ENCODE peak calls at places on chromosomes 13 and 19, in five cellular contexts. One of them, this sample, is unnamed.

GRCh38 chr13:71067164-71067815 is 799.7 kb downstream of the DACH1 start:
- DNase-seq in tibial artery: no peak
- DNase-seq in brain microvascular endothelial cell: no peak
- DNase-seq in dorsolateral prefrontal cortex: no peak
- DNase-seq in neuronal stem cell: no peak
- DNase-seq in this sample: no peak

GRCh38 chr13:106736941-106737340 is 169.0 kb upstream of the ARGLU1 start:
- DNase-seq in tibial artery: no peak
- DNase-seq in brain microvascular endothelial cell: no peak
- DNase-seq in dorsolateral prefrontal cortex: no peak
- DNase-seq in neuronal stem cell: no peak
- DNase-seq in this sample: no peak

GRCh38 chr13:95388420-95389079 is 87.3 kb upstream of the ABCC4 start:
- DNase-seq in tibial artery: no peak
- DNase-seq in brain microvascular endothelial cell: no peak
- DNase-seq in dorsolateral prefrontal cortex: no peak
- DNase-seq in neuronal stem cell: no peak
- DNase-seq in this sample: no peak

GRCh38 chr13:99614465-99614885 is 113.2 kb downstream of the TM9SF2 start:
- DNase-seq in tibial artery: no peak
- DNase-seq in brain microvascular endothelial cell: no peak
- DNase-seq in dorsolateral prefrontal cortex: no peak
- DNase-seq in neuronal stem cell: no peak
- DNase-seq in this sample: peak

GRCh38 chr13:98399756-98400155 is 177.2 kb downstream of the STK24 start:
- DNase-seq in tibial artery: no peak
- DNase-seq in brain microvascular endothelial cell: no peak
- DNase-seq in dorsolateral prefrontal cortex: no peak
- DNase-seq in neuronal stem cell: no peak
- DNase-seq in this sample: no peak

GRCh38 chr13:77544365-77544764 is 8.9 kb downstream of the SCEL start:
- DNase-seq in tibial artery: peak
- DNase-seq in brain microvascular endothelial cell: peak
- DNase-seq in dorsolateral prefrontal cortex: peak
- DNase-seq in neuronal stem cell: no peak
- DNase-seq in this sample: no peak

GRCh38 chr13:46121033-46121432 is 16.2 kb upstream of the CPB2 start:
- DNase-seq in tibial artery: no peak
- DNase-seq in brain microvascular endothelial cell: no peak
- DNase-seq in dorsolateral prefrontal cortex: no peak
- DNase-seq in neuronal stem cell: no peak
- DNase-seq in this sample: no peak

GRCh38 chr19:15260939-15261338 is 28.7 kb upstream of the EPHX3 start:
- DNase-seq in tibial artery: no peak
- DNase-seq in brain microvascular endothelial cell: no peak
- DNase-seq in dorsolateral prefrontal cortex: no peak
- DNase-seq in neuronal stem cell: no peak
- DNase-seq in this sample: peak

GRCh38 chr13:23709521-23709920 is 139.3 kb downstream of the TNFRSF19 start:
- DNase-seq in tibial artery: no peak
- DNase-seq in brain microvascular endothelial cell: no peak
- DNase-seq in dorsolateral prefrontal cortex: no peak
- DNase-seq in neuronal stem cell: no peak
- DNase-seq in this sample: no peak

GRCh38 chr19:10979950-10980349 is 19.1 kb downstream of the SMARCA4 start:
- DNase-seq in tibial artery: no peak
- DNase-seq in brain microvascular endothelial cell: no peak
- DNase-seq in dorsolateral prefrontal cortex: peak
- DNase-seq in neuronal stem cell: no peak
- DNase-seq in this sample: no peak

GRCh38 chr13:90702050-90702449 is 645.4 kb upstream of the MIR17HG start:
- DNase-seq in tibial artery: no peak
- DNase-seq in brain microvascular endothelial cell: no peak
- DNase-seq in dorsolateral prefrontal cortex: no peak
- DNase-seq in neuronal stem cell: no peak
- DNase-seq in this sample: no peak

GRCh38 chr19:8441725-8442544 is 2.8 kb upstream of the HNRNPM start:
- DNase-seq in tibial artery: peak
- DNase-seq in brain microvascular endothelial cell: no peak
- DNase-seq in dorsolateral prefrontal cortex: no peak
- DNase-seq in neuronal stem cell: no peak
- DNase-seq in this sample: no peak

GRCh38 chr13:58773280-58773859 is 1141.8 kb downstream of the PCDH17 start:
- DNase-seq in tibial artery: no peak
- DNase-seq in brain microvascular endothelial cell: no peak
- DNase-seq in dorsolateral prefrontal cortex: no peak
- DNase-seq in neuronal stem cell: no peak
- DNase-seq in this sample: no peak

DNA sequence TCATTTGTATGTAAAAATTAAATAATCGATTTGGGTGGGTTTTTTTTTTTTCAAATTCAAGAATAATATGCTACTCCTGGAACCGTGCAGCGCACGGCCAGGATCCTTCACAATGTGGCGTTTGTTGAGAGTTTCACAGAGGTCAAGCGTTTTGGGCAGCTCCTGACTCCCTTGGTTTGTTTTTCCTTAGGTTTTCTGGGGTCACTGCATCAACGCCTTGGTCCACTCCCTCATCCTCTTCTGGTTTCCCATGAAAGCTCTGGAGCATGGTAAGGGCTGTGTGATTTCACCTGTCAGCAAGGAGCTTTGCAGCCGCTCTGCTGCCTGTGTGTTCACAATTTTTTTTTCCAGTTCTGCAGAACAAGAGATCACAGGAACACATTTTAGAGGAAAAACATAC is 212.5 kb downstream of the SHISA2 start:
- DNase-seq in tibial artery: no peak
- DNase-seq in brain microvascular endothelial cell: no peak
- DNase-seq in dorsolateral prefrontal cortex: no peak
- DNase-seq in neuronal stem cell: no peak
- DNase-seq in this sample: no peak
- H3K27ac ChIP-seq in tibial artery: no peak
- H3K27ac ChIP-seq in brain microvascular endothelial cell: no peak
- H3K27ac ChIP-seq in dorsolateral prefrontal cortex: no peak
- H3K27ac ChIP-seq in neuronal stem cell: no peak
- H3K27ac ChIP-seq in this sample: peak

GRCh38 chr19:54918499-54918898 is 12.6 kb downstream of the NCR1 start:
- DNase-seq in tibial artery: no peak
- DNase-seq in brain microvascular endothelial cell: no peak
- DNase-seq in dorsolateral prefrontal cortex: no peak
- DNase-seq in neuronal stem cell: no peak
- DNase-seq in this sample: no peak
- H3K4me3 ChIP-seq in tibial artery: no peak
- H3K4me3 ChIP-seq in brain microvascular endothelial cell: no peak
- H3K4me3 ChIP-seq in dorsolateral prefrontal cortex: no peak
- H3K4me3 ChIP-seq in neuronal stem cell: no peak
- H3K4me3 ChIP-seq in this sample: no peak

GRCh38 chr19:33462112-33462726 is 59.4 kb downstream of the PEPD start:
- DNase-seq in tibial artery: peak
- DNase-seq in brain microvascular endothelial cell: no peak
- DNase-seq in dorsolateral prefrontal cortex: no peak
- DNase-seq in neuronal stem cell: no peak
- DNase-seq in this sample: no peak
- H3K27ac ChIP-seq in tibial artery: no peak
- H3K27ac ChIP-seq in brain microvascular endothelial cell: no peak
- H3K27ac ChIP-seq in dorsolateral prefrontal cortex: no peak
- H3K27ac ChIP-seq in neuronal stem cell: no peak
- H3K27ac ChIP-seq in this sample: no peak

GRCh38 chr19:47275866-47276461 is 1.3 kb downstream of the INAFM1 start:
- DNase-seq in tibial artery: peak
- DNase-seq in brain microvascular endothelial cell: peak
- DNase-seq in dorsolateral prefrontal cortex: peak
- DNase-seq in neuronal stem cell: no peak
- DNase-seq in this sample: peak
- H3K4me3 ChIP-seq in tibial artery: peak
- H3K4me3 ChIP-seq in brain microvascular endothelial cell: peak
- H3K4me3 ChIP-seq in dorsolateral prefrontal cortex: peak
- H3K4me3 ChIP-seq in neuronal stem cell: no peak
- H3K4me3 ChIP-seq in this sample: no peak

GRCh38 chr13:30865131-30866009 is 40.7 kb upstream of the MEDAG start:
- DNase-seq in tibial artery: peak
- DNase-seq in brain microvascular endothelial cell: peak
- DNase-seq in dorsolateral prefrontal cortex: peak
- DNase-seq in neuronal stem cell: peak
- DNase-seq in this sample: peak
- H3K27ac ChIP-seq in tibial artery: peak
- H3K27ac ChIP-seq in brain microvascular endothelial cell: peak
- H3K27ac ChIP-seq in dorsolateral prefrontal cortex: no peak
- H3K27ac ChIP-seq in neuronal stem cell: peak
- H3K27ac ChIP-seq in this sample: peak

GRCh38 chr19:49560358-49560900 is 19.9 kb downstream of the NOSIP start:
- DNase-seq in tibial artery: peak
- DNase-seq in brain microvascular endothelial cell: no peak
- DNase-seq in dorsolateral prefrontal cortex: no peak
- DNase-seq in neuronal stem cell: no peak
- DNase-seq in this sample: no peak

GRCh38 chr19:49559443-49559842 is 20.9 kb downstream of the NOSIP start:
- DNase-seq in tibial artery: no peak
- DNase-seq in brain microvascular endothelial cell: no peak
- DNase-seq in dorsolateral prefrontal cortex: no peak
- DNase-seq in neuronal stem cell: no peak
- DNase-seq in this sample: no peak

GRCh38 chr19:49558591-49558990 is 21.8 kb downstream of the NOSIP start:
- DNase-seq in tibial artery: no peak
- DNase-seq in brain microvascular endothelial cell: no peak
- DNase-seq in dorsolateral prefrontal cortex: no peak
- DNase-seq in neuronal stem cell: no peak
- DNase-seq in this sample: no peak

GRCh38 chr19:49557641-49558325 is 22.6 kb downstream of the NOSIP start:
- DNase-seq in tibial artery: no peak
- DNase-seq in brain microvascular endothelial cell: no peak
- DNase-seq in dorsolateral prefrontal cortex: no peak
- DNase-seq in neuronal stem cell: no peak
- DNase-seq in this sample: no peak

DNA sequence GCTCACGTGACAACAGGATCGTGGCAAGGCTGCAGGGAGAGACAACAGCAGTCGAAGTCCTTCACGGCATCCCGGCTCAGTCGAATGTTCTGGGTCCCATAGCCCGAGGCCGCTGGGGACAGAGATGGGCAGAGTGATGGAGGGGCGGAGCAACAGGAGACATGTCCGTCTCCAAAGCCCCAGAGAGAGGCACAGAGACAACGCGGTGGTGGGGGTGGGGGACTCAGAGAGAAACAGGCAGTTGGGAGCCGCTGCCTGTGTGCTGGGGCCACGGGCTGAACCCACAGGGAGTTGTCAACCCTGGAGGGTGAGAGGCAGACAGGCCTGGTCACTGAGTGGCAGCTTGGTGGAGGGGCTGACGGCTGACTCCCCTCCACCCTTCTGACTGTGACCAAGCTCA is 20.4 kb downstream of the NOSIP start:
- DNase-seq in tibial artery: no peak
- DNase-seq in brain microvascular endothelial cell: no peak
- DNase-seq in dorsolateral prefrontal cortex: no peak
- DNase-seq in neuronal stem cell: no peak
- DNase-seq in this sample: no peak
- H3K4me3 ChIP-seq in tibial artery: no peak
- H3K4me3 ChIP-seq in brain microvascular endothelial cell: no peak
- H3K4me3 ChIP-seq in dorsolateral prefrontal cortex: no peak
- H3K4me3 ChIP-seq in neuronal stem cell: peak
- H3K4me3 ChIP-seq in this sample: no peak

GRCh38 chr13:37485766-37486165 is 112.8 kb downstream of the POSTN start:
- DNase-seq in tibial artery: no peak
- DNase-seq in brain microvascular endothelial cell: no peak
- DNase-seq in dorsolateral prefrontal cortex: no peak
- DNase-seq in neuronal stem cell: no peak
- DNase-seq in this sample: no peak

GRCh38 chr13:37486171-37486661 is 112.4 kb downstream of the POSTN start:
- DNase-seq in tibial artery: no peak
- DNase-seq in brain microvascular endothelial cell: no peak
- DNase-seq in dorsolateral prefrontal cortex: no peak
- DNase-seq in neuronal stem cell: no peak
- DNase-seq in this sample: no peak

GRCh38 chr13:37491661-37492060 is 106.9 kb downstream of the POSTN start:
- DNase-seq in tibial artery: no peak
- DNase-seq in brain microvascular endothelial cell: no peak
- DNase-seq in dorsolateral prefrontal cortex: no peak
- DNase-seq in neuronal stem cell: no peak
- DNase-seq in this sample: no peak

GRCh38 chr13:37490176-37490575 is 108.4 kb downstream of the POSTN start:
- DNase-seq in tibial artery: no peak
- DNase-seq in brain microvascular endothelial cell: no peak
- DNase-seq in dorsolateral prefrontal cortex: no peak
- DNase-seq in neuronal stem cell: no peak
- DNase-seq in this sample: no peak

DNA sequence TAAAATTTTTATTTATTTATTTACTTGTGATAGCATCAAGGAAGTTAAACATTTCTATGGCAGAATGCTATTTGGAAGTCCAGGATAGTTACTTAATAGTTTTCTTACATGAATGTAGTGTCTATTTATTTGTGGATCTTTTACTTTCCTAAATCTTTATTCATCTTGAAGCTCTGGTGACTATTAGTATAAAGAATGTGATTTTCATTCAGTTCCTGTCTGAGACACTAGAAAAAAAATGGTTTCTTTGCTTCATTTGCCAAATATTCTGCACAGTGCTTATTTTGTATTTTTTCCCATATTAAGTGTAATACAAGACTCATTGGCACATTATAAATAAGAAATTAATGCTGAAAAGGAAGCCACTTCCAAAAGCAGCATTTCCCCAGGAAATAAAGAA is 109.9 kb downstream of the POSTN start:
- DNase-seq in tibial artery: no peak
- DNase-seq in brain microvascular endothelial cell: no peak
- DNase-seq in dorsolateral prefrontal cortex: no peak
- DNase-seq in neuronal stem cell: no peak
- DNase-seq in this sample: no peak
- H3K27ac ChIP-seq in tibial artery: no peak
- H3K27ac ChIP-seq in brain microvascular endothelial cell: peak
- H3K27ac ChIP-seq in dorsolateral prefrontal cortex: no peak
- H3K27ac ChIP-seq in neuronal stem cell: no peak
- H3K27ac ChIP-seq in this sample: no peak

DNA sequence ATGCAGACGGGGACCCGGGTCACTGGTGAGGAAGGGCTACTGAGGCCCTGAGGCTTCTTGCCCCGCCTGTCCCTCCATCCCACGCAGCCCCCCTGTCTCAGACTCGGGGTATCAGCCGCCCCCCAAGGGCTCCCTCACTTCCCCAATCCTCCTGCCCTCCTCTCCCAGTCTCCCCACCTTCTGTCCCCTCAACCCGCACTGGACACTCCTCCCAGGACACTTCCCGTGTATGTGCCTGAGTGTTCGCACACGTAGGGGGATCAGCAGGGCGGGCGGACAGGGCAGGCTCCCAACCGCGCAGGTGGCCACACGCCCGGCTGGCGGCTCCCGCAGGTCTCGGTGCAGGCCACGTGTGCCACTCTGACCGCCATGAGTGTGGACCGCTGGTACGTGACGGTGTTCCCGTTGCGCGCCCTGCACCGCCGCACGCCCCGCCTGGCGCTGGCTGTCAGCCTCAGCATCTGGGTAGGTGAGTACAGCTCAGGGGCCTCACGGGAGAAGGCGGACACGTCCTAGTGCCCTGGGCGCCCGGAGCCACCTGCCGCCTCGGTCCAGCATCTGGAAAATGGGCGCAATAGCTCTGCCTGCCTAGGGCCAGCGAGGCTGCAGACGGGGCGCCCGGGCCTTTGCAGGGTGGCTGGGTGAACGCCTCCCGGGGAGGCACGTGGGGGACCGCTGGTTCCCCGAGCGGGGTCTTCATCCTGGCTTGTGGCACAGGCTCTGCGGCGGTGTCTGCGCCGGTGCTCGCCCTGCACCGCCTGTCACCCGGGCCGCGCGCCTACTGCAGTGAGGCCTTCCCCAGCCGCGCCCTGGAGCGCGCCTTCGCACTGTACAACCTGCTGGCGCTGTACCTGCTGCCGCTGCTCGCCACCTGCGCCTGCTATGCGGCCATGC is 2.3 kb downstream of the KISS1R start:
- DNase-seq in tibial artery: no peak
- DNase-seq in brain microvascular endothelial cell: no peak
- DNase-seq in dorsolateral prefrontal cortex: no peak
- DNase-seq in neuronal stem cell: no peak
- DNase-seq in this sample: no peak
- H3K4me3 ChIP-seq in tibial artery: no peak
- H3K4me3 ChIP-seq in brain microvascular endothelial cell: no peak
- H3K4me3 ChIP-seq in dorsolateral prefrontal cortex: peak
- H3K4me3 ChIP-seq in neuronal stem cell: peak
- H3K4me3 ChIP-seq in this sample: no peak